ENCODE peak calls at places on chromosomes 6 and 20, in ten cellular contexts. L is amygdala; G is cerebellum; U is KBM-7; P is NK-92 treated with Interleukin-12 subunit alpha and Interleukin-12 subunit beta, amount 100 ng/mL, for 24 hours; D is naive thymus-derived CD8-positive, alpha-beta T cell; T is mucosa of gallbladder; X is naive thymus-derived CD4-positive, alpha-beta T cell; E is Caki2; Z is T-helper 1 cell. R is an unnamed sample.

GRCh38 chr20:63024573-63025392 is 18.0 kb upstream of the BHLHE23 start:
- DNase-seq in L (no peak), G (no peak), U (no peak), P (no peak), D (no peak), T (no peak), X (no peak), E (no peak), Z (no peak), R (no peak)

GRCh38 chr20:4794846-4795245 is 73.1 kb downstream of the PRND start:
- DNase-seq in L (no peak), G (no peak), U (no peak), P (no peak), D (no peak), T (no peak), X (no peak), E (no peak), Z (no peak), R (no peak)

GRCh38 chr6:45851001-45851400 is 164.7 kb downstream of the CLIC5 start:
- DNase-seq in L (no peak), G (no peak), U (no peak), P (no peak), D (no peak), T (no peak), X (no peak), E (no peak), Z (no peak), R (no peak)

GRCh38 chr6:54574671-54575070 is 266.4 kb downstream of the TINAG start:
- DNase-seq in L (no peak), G (no peak), U (no peak), P (no peak), D (no peak), T (no peak), X (no peak), E (no peak), Z (no peak), R (no peak)

GRCh38 chr6:30129818-30130679 is 5.9 kb upstream of the TRIM40 start:
- DNase-seq in L (no peak), G (no peak), U (no peak), P (no peak), D (no peak), T (no peak), X (no peak), E (no peak), Z (no peak), R (no peak)

GRCh38 chr6:69780585-69781178 is 16.1 kb downstream of the LMBRD1 start:
- DNase-seq in L (no peak), G (peak; percentile 60), U (no peak), P (no peak), D (no peak), T (peak; percentile 47), X (no peak), E (peak; percentile 11), Z (no peak), R (no peak)

GRCh38 chr6:31952140-31952805 is 6.4 kb downstream of the CFB start:
- DNase-seq in L (no peak), G (peak; percentile 52), U (peak; percentile 46), P (no peak), D (no peak), T (peak; percentile 65), X (no peak), E (peak; percentile 53), Z (no peak), R (no peak)

GRCh38 chr20:25020345-25020744 is 27.8 kb upstream of the APMAP start:
- DNase-seq in L (no peak), G (no peak), U (no peak), P (no peak), D (no peak), T (no peak), X (no peak), E (no peak), Z (no peak), R (no peak)

GRCh38 chr6:64672131-64672530 is 1034.9 kb downstream of the EYS start:
- DNase-seq in L (no peak), G (no peak), U (peak; percentile 84), P (no peak), D (no peak), T (no peak), X (no peak), E (no peak), Z (no peak), R (no peak)

GRCh38 chr20:1376007-1376406 is 16.8 kb downstream of the FKBP1A start:
- DNase-seq in L (no peak), G (no peak), U (peak; percentile 28), P (no peak), D (no peak), T (no peak), X (no peak), E (no peak), Z (no peak), R (no peak)

GRCh38 chr20:48025061-48025515 is 239.8 kb upstream of the SULF2 start:
- DNase-seq in L (no peak), G (no peak), U (no peak), P (no peak), D (no peak), T (peak; percentile 34), X (no peak), E (peak; percentile 88), Z (no peak), R (no peak)

GRCh38 chr20:40776702-40777457 is 87.8 kb upstream of the MAFB start:
- DNase-seq in L (no peak), G (no peak), U (no peak), P (no peak), D (no peak), T (no peak), X (no peak), E (no peak), Z (no peak), R (no peak)

GRCh38 chr6:53938810-53939209 is 144.0 kb downstream of the LRRC1 start:
- DNase-seq in L (no peak), G (no peak), U (no peak), P (no peak), D (no peak), T (no peak), X (no peak), E (no peak), Z (no peak), R (no peak)

GRCh38 chr20:46243707-46244628 is 64.3 kb downstream of the CDH22 start:
- DNase-seq in L (no peak), G (no peak), U (no peak), P (no peak), D (no peak), T (no peak), X (no peak), E (no peak), Z (no peak), R (no peak)

GRCh38 chr6:84618836-84619235 is 145.6 kb downstream of the TBX18 start:
- DNase-seq in L (no peak), G (no peak), U (no peak), P (no peak), D (no peak), T (no peak), X (no peak), E (no peak), Z (no peak), R (no peak)

GRCh38 chr6:115691433-115691832 is 369.3 kb downstream of the FRK start:
- DNase-seq in L (no peak), G (no peak), U (no peak), P (no peak), D (no peak), T (no peak), X (no peak), E (no peak), Z (no peak), R (no peak)

GRCh38 chr6:24148154-24148570 is 22.1 kb downstream of the NRSN1 start:
- DNase-seq in L (no peak), G (no peak), U (no peak), P (no peak), D (no peak), T (no peak), X (no peak), E (no peak), Z (no peak), R (no peak)

GRCh38 chr20:34705383-34706021 is 1.4 kb downstream of the TP53INP2 start:
- DNase-seq in L (no peak), G (no peak), U (no peak), P (no peak), D (no peak), T (peak; percentile 32), X (no peak), E (peak; percentile 31), Z (no peak), R (no peak)

GRCh38 chr20:7723284-7723683 is 217.0 kb downstream of the HAO1 start:
- DNase-seq in L (no peak), G (no peak), U (no peak), P (no peak), D (no peak), T (no peak), X (no peak), E (no peak), Z (no peak), R (no peak)

R was measured in activated B cell treated with CpG ODN at 0.5 μM for 24 hours.